ENCODE peak calls at places on chromosomes 4 and X, in seven cellular contexts. One of them, this sample, is unnamed.

GRCh38 chr4:128571747-128572146 is 237.8 kb upstream of the JADE1 start:
- DNase-seq in A673: no peak
- DNase-seq in psoas muscle: peak
- DNase-seq in A549: peak
- DNase-seq in tibial artery: peak
- DNase-seq in LNCaP clone FGC: peak
- DNase-seq in endodermal cell: no peak
- DNase-seq in this sample: peak

GRCh38 chrX:153440556-153441135 is 5.2 kb downstream of the TREX2 start:
- DNase-seq in A673: no peak
- DNase-seq in psoas muscle: no peak
- DNase-seq in A549: no peak
- DNase-seq in tibial artery: no peak
- DNase-seq in LNCaP clone FGC: no peak
- DNase-seq in endodermal cell: no peak
- DNase-seq in this sample: no peak

GRCh38 chr4:8846046-8846720 is 25.5 kb downstream of the HMX1 start:
- DNase-seq in A673: no peak
- DNase-seq in psoas muscle: no peak
- DNase-seq in A549: no peak
- DNase-seq in tibial artery: peak
- DNase-seq in LNCaP clone FGC: no peak
- DNase-seq in endodermal cell: peak
- DNase-seq in this sample: no peak

GRCh38 chr4:128525387-128525786 is 237.8 kb upstream of the PGRMC2 start:
- DNase-seq in A673: peak
- DNase-seq in psoas muscle: no peak
- DNase-seq in A549: no peak
- DNase-seq in tibial artery: no peak
- DNase-seq in LNCaP clone FGC: peak
- DNase-seq in endodermal cell: no peak
- DNase-seq in this sample: peak

GRCh38 chr4:24969486-24969885 is 56.6 kb upstream of the CCDC149 start:
- DNase-seq in A673: no peak
- DNase-seq in psoas muscle: no peak
- DNase-seq in A549: no peak
- DNase-seq in tibial artery: no peak
- DNase-seq in LNCaP clone FGC: no peak
- DNase-seq in endodermal cell: peak
- DNase-seq in this sample: no peak

GRCh38 chr4:38948551-38948950 is 80.9 kb downstream of the FAM114A1 start:
- DNase-seq in A673: peak
- DNase-seq in psoas muscle: peak
- DNase-seq in A549: peak
- DNase-seq in tibial artery: peak
- DNase-seq in LNCaP clone FGC: no peak
- DNase-seq in endodermal cell: no peak
- DNase-seq in this sample: peak

GRCh38 chr4:176333076-176333475 is 13.3 kb downstream of the SPCS3 start:
- DNase-seq in A673: no peak
- DNase-seq in psoas muscle: no peak
- DNase-seq in A549: no peak
- DNase-seq in tibial artery: no peak
- DNase-seq in LNCaP clone FGC: no peak
- DNase-seq in endodermal cell: no peak
- DNase-seq in this sample: no peak

GRCh38 chr4:148539387-148539786 is 97.2 kb upstream of the NR3C2 start:
- DNase-seq in A673: no peak
- DNase-seq in psoas muscle: no peak
- DNase-seq in A549: no peak
- DNase-seq in tibial artery: no peak
- DNase-seq in LNCaP clone FGC: no peak
- DNase-seq in endodermal cell: peak
- DNase-seq in this sample: no peak

GRCh38 chrX:38699603-38700110 is 101.6 kb upstream of the MID1IP1 start:
- DNase-seq in A673: peak
- DNase-seq in psoas muscle: no peak
- DNase-seq in A549: no peak
- DNase-seq in tibial artery: no peak
- DNase-seq in LNCaP clone FGC: no peak
- DNase-seq in endodermal cell: no peak
- DNase-seq in this sample: no peak

GRCh38 chr4:108272566-108272965 is 103.8 kb upstream of the LEF1 start:
- DNase-seq in A673: no peak
- DNase-seq in psoas muscle: no peak
- DNase-seq in A549: no peak
- DNase-seq in tibial artery: no peak
- DNase-seq in LNCaP clone FGC: no peak
- DNase-seq in endodermal cell: no peak
- DNase-seq in this sample: no peak

GRCh38 chr4:18691431-18692200 is 670.1 kb upstream of the LCORL start:
- DNase-seq in A673: no peak
- DNase-seq in psoas muscle: no peak
- DNase-seq in A549: no peak
- DNase-seq in tibial artery: no peak
- DNase-seq in LNCaP clone FGC: no peak
- DNase-seq in endodermal cell: peak
- DNase-seq in this sample: no peak

GRCh38 chr4:84019626-84020025 is 479.5 kb downstream of the NKX6-1 start:
- DNase-seq in A673: no peak
- DNase-seq in psoas muscle: no peak
- DNase-seq in A549: no peak
- DNase-seq in tibial artery: no peak
- DNase-seq in LNCaP clone FGC: no peak
- DNase-seq in endodermal cell: no peak
- DNase-seq in this sample: no peak

GRCh38 chr4:84028340-84028739 is 470.8 kb downstream of the NKX6-1 start:
- DNase-seq in A673: no peak
- DNase-seq in psoas muscle: no peak
- DNase-seq in A549: peak
- DNase-seq in tibial artery: no peak
- DNase-seq in LNCaP clone FGC: no peak
- DNase-seq in endodermal cell: peak
- DNase-seq in this sample: no peak

GRCh38 chr4:84024405-84024804 is 474.7 kb downstream of the NKX6-1 start:
- DNase-seq in A673: no peak
- DNase-seq in psoas muscle: no peak
- DNase-seq in A549: no peak
- DNase-seq in tibial artery: no peak
- DNase-seq in LNCaP clone FGC: no peak
- DNase-seq in endodermal cell: peak
- DNase-seq in this sample: no peak
- H3K4me3 ChIP-seq in A673: no peak
- H3K4me3 ChIP-seq in psoas muscle: no peak
- H3K4me3 ChIP-seq in A549: no peak
- H3K4me3 ChIP-seq in tibial artery: no peak
- H3K4me3 ChIP-seq in LNCaP clone FGC: no peak
- H3K4me3 ChIP-seq in endodermal cell: no peak
- H3K4me3 ChIP-seq in this sample: no peak

GRCh38 chr4:140755811-140756291 is 334 bp downstream of the TBC1D9 start:
- DNase-seq in A673: peak
- DNase-seq in psoas muscle: peak
- DNase-seq in A549: peak
- DNase-seq in tibial artery: peak
- DNase-seq in LNCaP clone FGC: no peak
- DNase-seq in endodermal cell: peak
- DNase-seq in this sample: peak

GRCh38 chr4:140756292-140757219 is at the start of gene TBC1D9:
- DNase-seq in A673: peak
- DNase-seq in psoas muscle: peak
- DNase-seq in A549: peak
- DNase-seq in tibial artery: peak
- DNase-seq in LNCaP clone FGC: peak
- DNase-seq in endodermal cell: peak
- DNase-seq in this sample: peak

GRCh38 chr4:140752669-140753068 is 3.5 kb downstream of the TBC1D9 start:
- DNase-seq in A673: no peak
- DNase-seq in psoas muscle: no peak
- DNase-seq in A549: no peak
- DNase-seq in tibial artery: no peak
- DNase-seq in LNCaP clone FGC: no peak
- DNase-seq in endodermal cell: no peak
- DNase-seq in this sample: no peak

GRCh38 chr4:140757220-140757607 is 1.0 kb upstream of the TBC1D9 start:
- DNase-seq in A673: no peak
- DNase-seq in psoas muscle: no peak
- DNase-seq in A549: no peak
- DNase-seq in tibial artery: no peak
- DNase-seq in LNCaP clone FGC: no peak
- DNase-seq in endodermal cell: no peak
- DNase-seq in this sample: no peak

DNA sequence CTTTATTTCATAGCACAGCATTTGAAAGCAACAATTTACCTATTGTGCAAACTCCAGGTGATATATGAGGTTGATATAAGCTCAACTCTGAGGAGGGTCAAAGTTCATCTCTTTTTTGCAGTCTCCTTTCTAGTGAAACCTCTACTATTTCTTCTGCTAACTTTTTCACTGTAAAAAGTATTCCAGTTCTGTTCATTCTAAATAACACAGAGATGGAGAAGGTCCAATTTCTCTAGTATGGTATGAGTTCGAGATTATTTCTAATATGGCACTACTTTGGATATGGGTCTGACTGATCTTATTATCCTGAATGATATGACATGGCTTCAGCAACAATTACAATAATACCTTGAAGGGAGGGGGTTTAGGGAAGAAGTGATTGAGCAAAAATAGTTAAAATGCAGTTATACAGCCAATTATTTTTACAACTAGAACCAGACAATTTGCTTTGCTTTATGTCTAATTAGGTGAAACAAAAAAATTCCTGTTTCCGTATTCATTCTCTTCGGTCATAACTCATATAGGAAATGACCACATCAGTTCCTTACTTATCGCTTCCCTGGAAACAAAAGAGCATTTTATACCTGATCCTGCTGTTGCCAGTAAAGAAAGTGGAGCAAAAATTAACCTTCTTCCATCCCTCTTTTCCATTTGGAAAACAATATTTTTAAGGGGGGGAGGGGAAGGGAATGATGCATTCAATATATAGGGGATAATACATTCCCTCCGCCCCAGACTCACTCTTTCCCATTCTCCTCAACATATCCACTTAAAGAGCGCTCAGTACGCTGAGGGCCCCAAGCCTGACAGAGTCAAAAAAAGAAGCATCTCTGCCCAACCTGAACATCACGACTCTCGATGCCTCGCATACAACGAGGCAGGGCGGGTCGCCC is 1.0 kb downstream of the TBC1D9 start:
- DNase-seq in A673: no peak
- DNase-seq in psoas muscle: no peak
- DNase-seq in A549: no peak
- DNase-seq in tibial artery: no peak
- DNase-seq in LNCaP clone FGC: no peak
- DNase-seq in endodermal cell: no peak
- DNase-seq in this sample: no peak
- H3K4me3 ChIP-seq in A673: peak
- H3K4me3 ChIP-seq in psoas muscle: peak
- H3K4me3 ChIP-seq in A549: peak
- H3K4me3 ChIP-seq in tibial artery: peak
- H3K4me3 ChIP-seq in LNCaP clone FGC: peak
- H3K4me3 ChIP-seq in endodermal cell: peak
- H3K4me3 ChIP-seq in this sample: peak

GRCh38 chrX:65587616-65588526 is 53.3 kb upstream of the LAS1L start:
- DNase-seq in A673: peak
- DNase-seq in psoas muscle: peak
- DNase-seq in A549: peak
- DNase-seq in tibial artery: peak
- DNase-seq in LNCaP clone FGC: no peak
- DNase-seq in endodermal cell: no peak
- DNase-seq in this sample: peak
- H3K4me3 ChIP-seq in A673: peak
- H3K4me3 ChIP-seq in psoas muscle: no peak
- H3K4me3 ChIP-seq in A549: no peak
- H3K4me3 ChIP-seq in tibial artery: peak
- H3K4me3 ChIP-seq in LNCaP clone FGC: no peak
- H3K4me3 ChIP-seq in endodermal cell: no peak
- H3K4me3 ChIP-seq in this sample: peak

GRCh38 chr4:150581611-150582010 is 340 bp upstream of the MAB21L2 start:
- DNase-seq in A673: no peak
- DNase-seq in psoas muscle: no peak
- DNase-seq in A549: no peak
- DNase-seq in tibial artery: no peak
- DNase-seq in LNCaP clone FGC: no peak
- DNase-seq in endodermal cell: peak
- DNase-seq in this sample: peak
- H3K4me3 ChIP-seq in A673: no peak
- H3K4me3 ChIP-seq in psoas muscle: no peak
- H3K4me3 ChIP-seq in A549: no peak
- H3K4me3 ChIP-seq in tibial artery: peak
- H3K4me3 ChIP-seq in LNCaP clone FGC: no peak
- H3K4me3 ChIP-seq in endodermal cell: peak
- H3K4me3 ChIP-seq in this sample: no peak

GRCh38 chrX:20712811-20713210 is 446.1 kb upstream of the RPS6KA3 start:
- DNase-seq in A673: no peak
- DNase-seq in psoas muscle: no peak
- DNase-seq in A549: no peak
- DNase-seq in tibial artery: no peak
- DNase-seq in LNCaP clone FGC: no peak
- DNase-seq in endodermal cell: no peak
- DNase-seq in this sample: no peak
- H3K4me3 ChIP-seq in A673: no peak
- H3K4me3 ChIP-seq in psoas muscle: no peak
- H3K4me3 ChIP-seq in A549: no peak
- H3K4me3 ChIP-seq in tibial artery: no peak
- H3K4me3 ChIP-seq in LNCaP clone FGC: no peak
- H3K4me3 ChIP-seq in endodermal cell: no peak
- H3K4me3 ChIP-seq in this sample: no peak

GRCh38 chr4:13547563-13548041 is 3.3 kb upstream of the NKX3-2 start:
- DNase-seq in A673: peak
- DNase-seq in psoas muscle: no peak
- DNase-seq in A549: no peak
- DNase-seq in tibial artery: no peak
- DNase-seq in LNCaP clone FGC: no peak
- DNase-seq in endodermal cell: peak
- DNase-seq in this sample: no peak
- H3K4me3 ChIP-seq in A673: peak
- H3K4me3 ChIP-seq in psoas muscle: peak
- H3K4me3 ChIP-seq in A549: peak
- H3K4me3 ChIP-seq in tibial artery: peak
- H3K4me3 ChIP-seq in LNCaP clone FGC: peak
- H3K4me3 ChIP-seq in endodermal cell: peak
- H3K4me3 ChIP-seq in this sample: peak